ENCODE peak calls at places on chromosomes 12 and 14, in four cellular contexts. One of them, this sample, is unnamed.
A peak's percentile ranks its signal among the peaks of the same experiment; 100 is the strongest.

GRCh38 chr14:89767861-89768268 is 186.7 kb downstream of the EFCAB11 start:
- DNase-seq in WTC11: peak; percentile 48
- DNase-seq in HepG2: peak; percentile 38
- DNase-seq in K562: peak; percentile 6
- DNase-seq in this sample: no peak

GRCh38 chr14:31166271-31166561 is 41.4 kb downstream of the HECTD1 start:
- DNase-seq in WTC11: no peak
- DNase-seq in HepG2: no peak
- DNase-seq in K562: no peak
- DNase-seq in this sample: no peak

GRCh38 chr12:121495746-121496145 is 85.1 kb downstream of the KDM2B start:
- DNase-seq in WTC11: no peak
- DNase-seq in HepG2: no peak
- DNase-seq in K562: no peak
- DNase-seq in this sample: no peak

GRCh38 chr14:35352274-35353233 is 52.0 kb downstream of the NFKBIA start:
- DNase-seq in WTC11: no peak
- DNase-seq in HepG2: no peak
- DNase-seq in K562: no peak
- DNase-seq in this sample: no peak

GRCh38 chr14:67851785-67852410 is 32.3 kb downstream of the RAD51B start:
- DNase-seq in WTC11: no peak
- DNase-seq in HepG2: no peak
- DNase-seq in K562: no peak
- DNase-seq in this sample: no peak

GRCh38 chr14:78228702-78229327 is 58.6 kb downstream of the NRXN3 start:
- DNase-seq in WTC11: no peak
- DNase-seq in HepG2: no peak
- DNase-seq in K562: no peak
- DNase-seq in this sample: no peak

GRCh38 chr14:56491299-56492285 is 88.0 kb upstream of the TMEM260 start:
- DNase-seq in WTC11: peak; percentile 72
- DNase-seq in HepG2: peak; percentile 49
- DNase-seq in K562: peak; percentile 12
- DNase-seq in this sample: peak; percentile 21

GRCh38 chr14:51424569-51425251 is 184.7 kb downstream of the TMX1 start:
- DNase-seq in WTC11: no peak
- DNase-seq in HepG2: no peak
- DNase-seq in K562: no peak
- DNase-seq in this sample: no peak

GRCh38 chr12:68971404-68971803 is 38.4 kb upstream of the CPM start:
- DNase-seq in WTC11: no peak
- DNase-seq in HepG2: no peak
- DNase-seq in K562: no peak
- DNase-seq in this sample: peak; percentile 10

GRCh38 chr12:93979189-93979588 is 169.2 kb upstream of the PLXNC1 start:
- DNase-seq in WTC11: no peak
- DNase-seq in HepG2: no peak
- DNase-seq in K562: no peak
- DNase-seq in this sample: no peak

GRCh38 chr12:43882578-43883178 is 46.8 kb downstream of the TMEM117 start:
- DNase-seq in WTC11: no peak
- DNase-seq in HepG2: peak; percentile 46
- DNase-seq in K562: peak; percentile 39
- DNase-seq in this sample: peak; percentile 22

GRCh38 chr12:29930503-29930902 is 146.8 kb upstream of the TMTC1 start:
- DNase-seq in WTC11: no peak
- DNase-seq in HepG2: no peak
- DNase-seq in K562: no peak
- DNase-seq in this sample: no peak
- TF ChIP-seq HMGXB4 in WTC11: no peak
- TF ChIP-seq HMGXB4 in HepG2: no peak
- TF ChIP-seq HMGXB4 in K562: no peak
- TF ChIP-seq HMGXB4 in this sample: no peak

GRCh38 chr12:49872781-49873181 is 29.9 kb upstream of the BCDIN3D start:
- DNase-seq in WTC11: no peak
- DNase-seq in HepG2: no peak
- DNase-seq in K562: no peak
- DNase-seq in this sample: no peak
- TF ChIP-seq HMGXB4 in WTC11: no peak
- TF ChIP-seq HMGXB4 in HepG2: no peak
- TF ChIP-seq HMGXB4 in K562: no peak
- TF ChIP-seq HMGXB4 in this sample: no peak

DNA sequence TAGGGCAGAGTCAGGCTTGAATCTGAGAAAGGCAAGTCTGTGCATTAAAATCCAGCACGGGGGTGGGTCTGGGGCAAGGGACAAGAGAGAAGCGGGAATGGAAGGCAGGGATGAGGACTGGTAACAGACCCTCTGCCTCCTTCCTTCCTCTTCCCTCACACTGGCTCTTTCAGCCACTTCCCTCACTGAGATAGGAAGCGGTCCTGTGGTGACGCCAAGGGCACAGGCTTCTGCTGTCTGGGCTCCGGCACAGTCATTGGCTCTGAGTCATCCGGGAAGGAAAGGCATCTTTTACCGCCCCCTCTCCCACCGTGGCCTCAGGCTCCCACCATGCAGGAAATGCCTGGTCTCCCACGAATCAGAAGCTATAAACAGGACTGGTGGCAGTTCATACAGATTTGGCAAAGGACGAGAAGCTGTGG is 70.2 kb downstream of the ETV6 start:
- DNase-seq in WTC11: no peak
- DNase-seq in HepG2: no peak
- DNase-seq in K562: no peak
- DNase-seq in this sample: no peak
- TF ChIP-seq HMGXB4 in WTC11: no peak
- TF ChIP-seq HMGXB4 in HepG2: no peak
- TF ChIP-seq HMGXB4 in K562: no peak
- TF ChIP-seq HMGXB4 in this sample: no peak

GRCh38 chr12:82754856-82755255 is 68.2 kb downstream of the TMTC2 start:
- DNase-seq in WTC11: no peak
- DNase-seq in HepG2: no peak
- DNase-seq in K562: no peak
- DNase-seq in this sample: no peak

GRCh38 chr12:82756303-82756702 is 69.6 kb downstream of the TMTC2 start:
- DNase-seq in WTC11: no peak
- DNase-seq in HepG2: no peak
- DNase-seq in K562: no peak
- DNase-seq in this sample: no peak

GRCh38 chr12:82758743-82759142 is 72.0 kb downstream of the TMTC2 start:
- DNase-seq in WTC11: no peak
- DNase-seq in HepG2: no peak
- DNase-seq in K562: no peak
- DNase-seq in this sample: no peak

GRCh38 chr12:82757059-82757458 is 70.4 kb downstream of the TMTC2 start:
- DNase-seq in WTC11: no peak
- DNase-seq in HepG2: no peak
- DNase-seq in K562: no peak
- DNase-seq in this sample: no peak

GRCh38 chr12:82757611-82758010 is 70.9 kb downstream of the TMTC2 start:
- DNase-seq in WTC11: no peak
- DNase-seq in HepG2: no peak
- DNase-seq in K562: no peak
- DNase-seq in this sample: no peak
- TF ChIP-seq HMGXB4 in WTC11: no peak
- TF ChIP-seq HMGXB4 in HepG2: no peak
- TF ChIP-seq HMGXB4 in K562: no peak
- TF ChIP-seq HMGXB4 in this sample: no peak

GRCh38 chr14:75627406-75627805 is 33.3 kb downstream of the ERG28 start:
- DNase-seq in WTC11: no peak
- DNase-seq in HepG2: peak; percentile 83
- DNase-seq in K562: no peak
- DNase-seq in this sample: no peak

GRCh38 chr14:75631453-75631831 is 29.2 kb downstream of the ERG28 start:
- DNase-seq in WTC11: peak; percentile 28
- DNase-seq in HepG2: no peak
- DNase-seq in K562: no peak
- DNase-seq in this sample: no peak

GRCh38 chr14:75626857-75627256 is 33.8 kb downstream of the ERG28 start:
- DNase-seq in WTC11: no peak
- DNase-seq in HepG2: no peak
- DNase-seq in K562: no peak
- DNase-seq in this sample: no peak

GRCh38 chr14:75630695-75631452 is 29.8 kb downstream of the ERG28 start:
- DNase-seq in WTC11: peak; percentile 77
- DNase-seq in HepG2: no peak
- DNase-seq in K562: no peak
- DNase-seq in this sample: no peak

DNA sequence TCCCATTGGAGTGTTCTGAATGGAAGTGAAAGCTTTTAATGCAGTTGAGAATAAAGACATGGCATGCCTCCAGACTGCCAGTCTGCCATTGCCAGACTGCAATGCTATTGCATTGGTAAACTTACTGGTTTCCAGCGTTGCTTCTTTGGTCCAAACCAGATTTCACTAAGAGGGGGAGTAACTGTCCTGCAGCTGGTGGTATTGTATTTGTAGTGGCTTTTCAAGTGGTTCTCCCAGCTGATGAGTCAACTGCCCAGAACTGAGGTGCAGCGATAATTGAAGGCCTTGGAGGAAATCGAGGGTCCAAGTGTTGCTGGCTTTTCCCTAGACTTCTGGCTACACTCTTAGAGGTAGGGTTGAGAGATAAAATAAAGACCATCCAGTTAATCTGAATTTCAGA is 31.9 kb downstream of the ERG28 start:
- DNase-seq in WTC11: no peak
- DNase-seq in HepG2: no peak
- DNase-seq in K562: no peak
- DNase-seq in this sample: no peak
- TF ChIP-seq HMGXB4 in WTC11: no peak
- TF ChIP-seq HMGXB4 in HepG2: no peak
- TF ChIP-seq HMGXB4 in K562: no peak
- TF ChIP-seq HMGXB4 in this sample: no peak

DNA sequence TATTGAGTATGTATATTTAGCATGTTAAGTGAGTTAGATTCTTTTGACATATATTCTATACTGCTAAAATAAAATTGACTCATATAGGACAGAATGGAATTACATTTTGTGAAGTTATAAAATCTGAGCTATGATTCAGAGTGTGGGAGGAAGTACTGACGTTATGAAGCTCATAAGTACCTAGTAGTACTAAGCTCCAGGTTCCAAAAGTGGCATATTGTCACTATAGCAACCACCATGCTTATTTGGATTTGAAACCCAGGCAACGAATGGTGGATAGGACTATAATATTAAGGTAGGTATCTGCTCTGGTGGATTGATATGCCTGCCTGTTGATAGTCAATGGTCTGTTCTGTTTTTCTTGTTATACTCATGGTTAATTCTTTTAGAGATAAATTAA is 2.2 kb upstream of the FBXO33 start:
- DNase-seq in WTC11: no peak
- DNase-seq in HepG2: no peak
- DNase-seq in K562: no peak
- DNase-seq in this sample: no peak
- TF ChIP-seq HMGXB4 in WTC11: no peak
- TF ChIP-seq HMGXB4 in HepG2: no peak
- TF ChIP-seq HMGXB4 in K562: no peak
- TF ChIP-seq HMGXB4 in this sample: no peak

GRCh38 chr14:85856430-85856829 is 326.5 kb downstream of the FLRT2 start:
- DNase-seq in WTC11: no peak
- DNase-seq in HepG2: no peak
- DNase-seq in K562: no peak
- DNase-seq in this sample: no peak
- TF ChIP-seq HMGXB4 in WTC11: no peak
- TF ChIP-seq HMGXB4 in HepG2: no peak
- TF ChIP-seq HMGXB4 in K562: no peak
- TF ChIP-seq HMGXB4 in this sample: no peak

GRCh38 chr12:45670339-45671065 is 59.0 kb upstream of the ARID2 start:
- DNase-seq in WTC11: no peak
- DNase-seq in HepG2: no peak
- DNase-seq in K562: no peak
- DNase-seq in this sample: no peak

GRCh38 chr12:45671254-45671653 is 58.3 kb upstream of the ARID2 start:
- DNase-seq in WTC11: no peak
- DNase-seq in HepG2: no peak
- DNase-seq in K562: no peak
- DNase-seq in this sample: no peak

GRCh38 chr12:45675534-45675933 is 54.0 kb upstream of the ARID2 start:
- DNase-seq in WTC11: no peak
- DNase-seq in HepG2: no peak
- DNase-seq in K562: no peak
- DNase-seq in this sample: no peak

GRCh38 chr12:45674181-45674580 is 55.3 kb upstream of the ARID2 start:
- DNase-seq in WTC11: no peak
- DNase-seq in HepG2: no peak
- DNase-seq in K562: no peak
- DNase-seq in this sample: no peak

GRCh38 chr12:45674583-45674982 is 54.9 kb upstream of the ARID2 start:
- DNase-seq in WTC11: no peak
- DNase-seq in HepG2: no peak
- DNase-seq in K562: no peak
- DNase-seq in this sample: peak; percentile 37
- TF ChIP-seq HMGXB4 in WTC11: no peak
- TF ChIP-seq HMGXB4 in HepG2: no peak
- TF ChIP-seq HMGXB4 in K562: no peak
- TF ChIP-seq HMGXB4 in this sample: no peak

GRCh38 chr12:55908726-55909512 is 18.8 kb downstream of the PYM1 start:
- DNase-seq in WTC11: no peak
- DNase-seq in HepG2: peak; percentile 90
- DNase-seq in K562: no peak
- DNase-seq in this sample: no peak

GRCh38 chr12:55909513-55909884 is 18.2 kb downstream of the PYM1 start:
- DNase-seq in WTC11: no peak
- DNase-seq in HepG2: no peak
- DNase-seq in K562: no peak
- DNase-seq in this sample: no peak

GRCh38 chr12:55901881-55902490 is 25.7 kb downstream of the PYM1 start:
- DNase-seq in WTC11: no peak
- DNase-seq in HepG2: no peak
- DNase-seq in K562: peak; percentile 33
- DNase-seq in this sample: no peak

DNA sequence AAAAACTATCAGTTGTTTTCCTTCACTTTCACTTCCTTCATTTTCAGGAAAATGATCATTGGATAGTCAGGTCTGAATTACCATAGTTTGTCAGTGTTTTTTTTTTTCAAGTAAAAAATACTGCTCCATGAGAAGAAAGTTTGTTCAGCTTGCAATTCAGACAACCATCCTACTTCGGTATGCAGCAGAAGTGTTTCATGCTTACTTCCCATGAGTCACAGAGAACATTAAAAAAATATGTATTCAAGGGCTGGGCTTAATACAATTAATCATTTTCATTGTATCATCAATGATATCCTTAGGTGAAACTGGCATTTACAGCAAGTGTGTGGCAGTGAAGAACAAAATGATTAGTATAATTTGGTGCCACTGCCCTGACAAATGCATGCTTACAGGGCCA is 21.6 kb downstream of the PYM1 start:
- DNase-seq in WTC11: no peak
- DNase-seq in HepG2: no peak
- DNase-seq in K562: no peak
- DNase-seq in this sample: no peak
- TF ChIP-seq HMGXB4 in WTC11: no peak
- TF ChIP-seq HMGXB4 in HepG2: no peak
- TF ChIP-seq HMGXB4 in K562: no peak
- TF ChIP-seq HMGXB4 in this sample: no peak

This sample was measured in A549.